ENCODE peak calls at places on chromosomes 12 and 14, in five cellular contexts. One of them, this sample, is unnamed.

GRCh38 chr12:45379261-45379660 is 163.4 kb downstream of the ANO6 start:
- DNase-seq in mammary epithelial cell: peak; percentile 68
- DNase-seq in heart left ventricle: no peak
- DNase-seq in thyroid gland: no peak
- DNase-seq in GM23248: peak; percentile 3
- DNase-seq in this sample: no peak

GRCh38 chr12:131194166-131194565 is 240.5 kb downstream of the ADGRD1 start:
- DNase-seq in mammary epithelial cell: no peak
- DNase-seq in heart left ventricle: no peak
- DNase-seq in thyroid gland: no peak
- DNase-seq in GM23248: no peak
- DNase-seq in this sample: no peak

GRCh38 chr14:22112004-22112403 is 438.4 kb upstream of the OR4E1 start:
- DNase-seq in mammary epithelial cell: no peak
- DNase-seq in heart left ventricle: no peak
- DNase-seq in thyroid gland: no peak
- DNase-seq in GM23248: no peak
- DNase-seq in this sample: no peak

GRCh38 chr14:71855399-71856036 is 76.7 kb upstream of the RGS6 start:
- DNase-seq in mammary epithelial cell: peak; percentile 56
- DNase-seq in heart left ventricle: peak; percentile 79
- DNase-seq in thyroid gland: peak; percentile 68
- DNase-seq in GM23248: peak; percentile 76
- DNase-seq in this sample: peak; percentile 62

GRCh38 chr12:89768586-89769482 is 60.2 kb upstream of the ATP2B1 start:
- DNase-seq in mammary epithelial cell: peak; percentile 99
- DNase-seq in heart left ventricle: no peak
- DNase-seq in thyroid gland: no peak
- DNase-seq in GM23248: peak; percentile 98
- DNase-seq in this sample: no peak

GRCh38 chr12:100345020-100345767 is 11.7 kb upstream of the SLC17A8 start:
- DNase-seq in mammary epithelial cell: no peak
- DNase-seq in heart left ventricle: no peak
- DNase-seq in thyroid gland: no peak
- DNase-seq in GM23248: no peak
- DNase-seq in this sample: no peak

GRCh38 chr14:67999693-68000384 is 180.3 kb downstream of the RAD51B start:
- DNase-seq in mammary epithelial cell: peak; percentile 59
- DNase-seq in heart left ventricle: no peak
- DNase-seq in thyroid gland: no peak
- DNase-seq in GM23248: peak; percentile 79
- DNase-seq in this sample: no peak

GRCh38 chr14:33081259-33081658 is 142.6 kb downstream of the NPAS3 start:
- DNase-seq in mammary epithelial cell: no peak
- DNase-seq in heart left ventricle: no peak
- DNase-seq in thyroid gland: no peak
- DNase-seq in GM23248: no peak
- DNase-seq in this sample: no peak

GRCh38 chr12:119178544-119179334 is at the start of gene HSPB8:
- DNase-seq in mammary epithelial cell: peak; percentile 2
- DNase-seq in heart left ventricle: peak; percentile 93
- DNase-seq in thyroid gland: peak; percentile 96
- DNase-seq in GM23248: peak; percentile 94
- DNase-seq in this sample: peak; percentile 81

GRCh38 chr12:88202500-88202899 is 60.4 kb downstream of the TMTC3 start:
- DNase-seq in mammary epithelial cell: no peak
- DNase-seq in heart left ventricle: no peak
- DNase-seq in thyroid gland: no peak
- DNase-seq in GM23248: peak; percentile 23
- DNase-seq in this sample: no peak

GRCh38 chr12:14654842-14655241 is 41.6 kb downstream of the GUCY2C start:
- DNase-seq in mammary epithelial cell: no peak
- DNase-seq in heart left ventricle: no peak
- DNase-seq in thyroid gland: no peak
- DNase-seq in GM23248: no peak
- DNase-seq in this sample: no peak

GRCh38 chr14:47917344-47917954 is 242.0 kb upstream of the MDGA2 start:
- DNase-seq in mammary epithelial cell: peak; percentile 1
- DNase-seq in heart left ventricle: no peak
- DNase-seq in thyroid gland: peak; percentile 46
- DNase-seq in GM23248: peak; percentile 32
- DNase-seq in this sample: peak; percentile 21

GRCh38 chr14:38187475-38187874 is 20.2 kb upstream of the SSTR1 start:
- DNase-seq in mammary epithelial cell: no peak
- DNase-seq in heart left ventricle: no peak
- DNase-seq in thyroid gland: no peak
- DNase-seq in GM23248: no peak
- DNase-seq in this sample: no peak

GRCh38 chr12:130026608-130027176 is 122.9 kb upstream of the TMEM132D start:
- DNase-seq in mammary epithelial cell: no peak
- DNase-seq in heart left ventricle: no peak
- DNase-seq in thyroid gland: peak; percentile 42
- DNase-seq in GM23248: peak; percentile 32
- DNase-seq in this sample: peak; percentile 51

DNA sequence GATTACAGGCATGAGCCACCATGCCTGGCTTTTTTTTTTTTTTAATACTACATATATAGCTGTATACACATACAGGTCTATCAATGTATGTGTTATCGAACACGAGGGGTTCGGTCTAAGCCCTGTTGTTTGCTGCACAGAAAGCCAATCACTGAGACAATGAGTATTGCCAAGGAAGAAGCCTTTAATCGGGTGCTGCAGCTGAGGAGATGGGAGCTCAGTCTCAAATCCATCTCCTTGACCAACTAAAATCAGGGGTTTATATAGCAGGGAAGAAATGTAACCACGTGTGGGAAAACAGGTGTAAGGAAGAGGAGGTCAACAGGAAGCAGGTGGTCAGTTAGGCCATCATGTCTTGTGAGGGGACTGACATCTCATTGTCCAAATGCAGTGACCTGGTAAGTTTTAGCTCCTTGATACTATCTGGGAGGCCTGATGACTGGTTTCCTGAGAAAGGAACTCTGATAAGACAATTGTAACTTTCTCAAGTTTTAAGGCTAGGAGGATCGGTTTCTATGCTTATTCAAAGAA is 80.9 kb upstream of the MAP1LC3B2 start:
- DNase-seq in mammary epithelial cell: no peak
- DNase-seq in heart left ventricle: no peak
- DNase-seq in thyroid gland: no peak
- DNase-seq in GM23248: no peak
- DNase-seq in this sample: no peak
- H3K4me3 ChIP-seq in mammary epithelial cell: no peak overlapping the region
- H3K4me3 ChIP-seq in heart left ventricle: no peak overlapping the region
- H3K4me3 ChIP-seq in thyroid gland: no peak overlapping the region
- H3K4me3 ChIP-seq in GM23248: no peak overlapping the region
- H3K4me3 ChIP-seq in this sample: no peak overlapping the region

DNA sequence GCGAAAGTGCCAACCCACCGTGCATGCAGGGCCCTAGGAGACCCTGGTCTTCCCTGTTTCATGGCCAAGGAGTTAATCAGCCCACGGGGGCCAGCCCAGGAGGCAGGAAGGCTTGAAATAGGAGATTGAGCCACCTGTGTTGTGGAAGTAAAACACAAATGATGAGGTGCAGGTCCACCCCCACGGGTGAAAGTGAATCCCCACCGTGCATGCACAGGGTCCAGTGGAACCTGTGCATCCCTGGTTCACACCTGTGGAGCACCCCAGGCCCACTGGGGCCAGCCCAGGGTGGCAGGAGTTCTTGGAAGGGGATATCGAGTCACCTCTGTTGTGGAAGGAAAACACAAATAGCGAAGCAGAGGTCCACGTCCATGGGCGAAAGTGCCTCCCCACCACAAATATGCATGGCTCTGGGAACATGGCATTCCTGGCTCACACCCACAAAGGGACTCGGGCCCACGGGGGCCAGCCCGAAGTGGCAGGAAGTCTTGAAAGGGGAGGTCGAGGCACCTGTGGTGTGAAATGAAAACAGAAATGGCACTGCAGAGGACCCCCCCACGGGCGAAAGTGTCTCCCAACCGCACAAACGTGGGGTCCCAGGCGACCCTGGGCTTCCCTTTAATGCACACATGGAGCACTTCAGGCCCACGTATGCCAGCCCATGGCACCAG is 381.5 kb downstream of the ALG10 start:
- DNase-seq in mammary epithelial cell: no peak
- DNase-seq in heart left ventricle: peak; percentile 49
- DNase-seq in thyroid gland: no peak
- DNase-seq in GM23248: no peak
- DNase-seq in this sample: no peak
- H3K9me3 ChIP-seq in mammary epithelial cell: peaks cover 45% of the 10 kb centered on the region
- H3K9me3 ChIP-seq in heart left ventricle: peaks cover 24% of the 10 kb centered on the region
- H3K9me3 ChIP-seq in thyroid gland: no peaks in the 10 kb centered on the region
- H3K9me3 ChIP-seq in GM23248: no peaks in the 10 kb centered on the region
- H3K9me3 ChIP-seq in this sample: no peaks in the 10 kb centered on the region

DNA sequence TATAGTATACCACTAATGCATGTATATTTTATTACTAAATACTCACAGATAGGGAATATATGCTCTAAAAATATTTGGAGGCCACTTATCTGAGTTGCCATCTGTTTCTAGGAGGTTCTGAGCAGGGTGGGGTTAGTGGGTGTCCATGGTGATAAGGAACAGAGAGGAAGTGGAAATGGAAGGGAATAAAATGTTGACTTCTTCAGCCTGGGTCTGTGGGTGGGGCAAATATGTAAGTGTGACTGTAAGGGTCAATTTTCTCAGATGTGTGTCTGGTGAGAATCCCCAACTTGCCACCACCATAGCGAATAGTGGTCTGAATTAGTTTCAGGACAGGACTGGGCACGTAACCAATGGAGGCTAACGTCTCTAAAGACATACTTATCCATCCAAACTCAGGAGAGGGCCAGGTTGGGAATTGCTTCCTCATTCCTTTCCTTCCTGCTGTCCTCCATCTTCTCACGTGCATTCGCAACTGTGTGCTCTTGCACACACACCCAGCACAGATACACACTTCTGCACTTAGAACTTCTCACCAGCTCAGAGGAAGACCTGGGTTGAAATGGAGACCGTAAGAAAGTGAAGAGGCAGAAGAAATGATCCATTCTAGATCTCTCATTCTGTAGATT is 54.2 kb upstream of the GZMB start:
- DNase-seq in mammary epithelial cell: no peak
- DNase-seq in heart left ventricle: no peak
- DNase-seq in thyroid gland: no peak
- DNase-seq in GM23248: no peak
- DNase-seq in this sample: no peak
- H3K4me3 ChIP-seq in mammary epithelial cell: no peak overlapping the region
- H3K4me3 ChIP-seq in heart left ventricle: no peak overlapping the region
- H3K4me3 ChIP-seq in thyroid gland: no peak overlapping the region
- H3K4me3 ChIP-seq in GM23248: no peak overlapping the region
- H3K4me3 ChIP-seq in this sample: no peak overlapping the region

DNA sequence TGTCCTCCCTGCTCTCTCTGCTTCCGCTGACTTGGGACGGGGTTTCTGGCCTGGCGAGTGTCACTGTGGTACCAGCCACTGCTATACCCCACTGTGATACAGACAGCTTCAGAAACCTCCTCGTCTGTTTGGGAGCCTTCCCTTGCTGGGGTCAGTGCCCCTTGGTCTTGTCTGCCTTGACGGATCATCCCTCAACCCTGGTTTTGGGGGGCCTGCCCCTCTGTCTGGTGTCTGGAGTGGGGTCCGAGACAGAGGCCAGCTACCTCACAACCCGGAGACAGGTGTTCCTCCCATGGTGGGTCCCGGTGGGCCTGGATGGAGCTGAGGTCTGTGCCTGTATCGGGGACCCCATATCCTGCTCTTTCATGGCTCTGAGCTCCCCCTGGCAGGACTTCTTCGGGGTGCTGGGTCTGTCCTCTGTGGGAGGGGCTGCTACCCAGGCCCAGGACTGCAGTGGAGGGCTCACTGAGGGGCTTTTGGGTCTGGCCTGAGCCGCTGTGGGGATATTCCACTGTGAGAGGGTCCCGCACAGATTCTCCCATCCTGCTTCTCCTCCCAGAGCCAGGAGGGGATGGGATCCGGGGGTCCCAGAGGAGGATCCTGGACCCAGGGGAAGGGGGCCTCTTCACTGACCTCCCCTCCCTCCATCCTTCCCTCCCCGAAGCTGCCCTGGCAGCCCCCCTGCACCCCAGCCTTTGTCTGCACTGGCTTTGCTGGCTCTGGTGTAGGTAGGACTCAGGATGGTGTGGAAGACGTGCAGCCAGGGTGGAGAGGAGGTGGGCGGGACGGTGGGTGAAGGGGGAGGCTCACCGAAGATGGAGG is 365.5 kb downstream of the TMEM121 start:
- DNase-seq in mammary epithelial cell: no peak
- DNase-seq in heart left ventricle: peak; percentile 37
- DNase-seq in thyroid gland: no peak
- DNase-seq in GM23248: no peak
- DNase-seq in this sample: no peak
- H3K9me3 ChIP-seq in mammary epithelial cell: peaks cover 20% of the 10 kb centered on the region
- H3K9me3 ChIP-seq in heart left ventricle: no peaks in the 10 kb centered on the region
- H3K9me3 ChIP-seq in thyroid gland: no peaks in the 10 kb centered on the region
- H3K9me3 ChIP-seq in GM23248: no peaks in the 10 kb centered on the region
- H3K9me3 ChIP-seq in this sample: no peaks in the 10 kb centered on the region

GRCh38 chr14:100190126-100190525 is 30.7 kb upstream of the DEGS2 start:
- DNase-seq in mammary epithelial cell: peak; percentile 33
- DNase-seq in heart left ventricle: no peak
- DNase-seq in thyroid gland: no peak
- DNase-seq in GM23248: no peak
- DNase-seq in this sample: no peak

GRCh38 chr14:100192672-100193416 is 33.4 kb upstream of the DEGS2 start:
- DNase-seq in mammary epithelial cell: peak; percentile 99
- DNase-seq in heart left ventricle: peak; percentile 100
- DNase-seq in thyroid gland: peak; percentile 100
- DNase-seq in GM23248: peak; percentile 99
- DNase-seq in this sample: peak; percentile 100

GRCh38 chr14:100192250-100192671 is 32.8 kb upstream of the DEGS2 start:
- DNase-seq in mammary epithelial cell: no peak
- DNase-seq in heart left ventricle: no peak
- DNase-seq in thyroid gland: peak; percentile 31
- DNase-seq in GM23248: no peak
- DNase-seq in this sample: peak; percentile 43

GRCh38 chr14:100191584-100192249 is 32.3 kb upstream of the DEGS2 start:
- DNase-seq in mammary epithelial cell: no peak
- DNase-seq in heart left ventricle: no peak
- DNase-seq in thyroid gland: peak; percentile 16
- DNase-seq in GM23248: no peak
- DNase-seq in this sample: no peak

GRCh38 chr14:100193417-100194357 is 34.2 kb upstream of the DEGS2 start:
- DNase-seq in mammary epithelial cell: peak; percentile 9
- DNase-seq in heart left ventricle: no peak
- DNase-seq in thyroid gland: peak; percentile 45
- DNase-seq in GM23248: no peak
- DNase-seq in this sample: peak; percentile 31
- H3K4me3 ChIP-seq in mammary epithelial cell: peak overlapping the region; percentile 35
- H3K4me3 ChIP-seq in heart left ventricle: peak overlapping the region; percentile 16
- H3K4me3 ChIP-seq in thyroid gland: no peak overlapping the region
- H3K4me3 ChIP-seq in GM23248: peak overlapping the region; percentile 53
- H3K4me3 ChIP-seq in this sample: no peak overlapping the region

GRCh38 chr12:126899926-126900792 is 1366.8 kb upstream of the TMEM132C start:
- DNase-seq in mammary epithelial cell: no peak
- DNase-seq in heart left ventricle: no peak
- DNase-seq in thyroid gland: no peak
- DNase-seq in GM23248: no peak
- DNase-seq in this sample: no peak

GRCh38 chr12:126907900-126908764 is 1358.8 kb upstream of the TMEM132C start:
- DNase-seq in mammary epithelial cell: no peak
- DNase-seq in heart left ventricle: no peak
- DNase-seq in thyroid gland: no peak
- DNase-seq in GM23248: no peak
- DNase-seq in this sample: no peak

GRCh38 chr12:126898562-126898961 is 1368.4 kb upstream of the TMEM132C start:
- DNase-seq in mammary epithelial cell: no peak
- DNase-seq in heart left ventricle: no peak
- DNase-seq in thyroid gland: no peak
- DNase-seq in GM23248: no peak
- DNase-seq in this sample: no peak

GRCh38 chr12:126905752-126906151 is 1361.2 kb upstream of the TMEM132C start:
- DNase-seq in mammary epithelial cell: no peak
- DNase-seq in heart left ventricle: no peak
- DNase-seq in thyroid gland: no peak
- DNase-seq in GM23248: no peak
- DNase-seq in this sample: no peak

GRCh38 chr12:126903180-126903876 is 1363.6 kb upstream of the TMEM132C start:
- DNase-seq in mammary epithelial cell: no peak
- DNase-seq in heart left ventricle: no peak
- DNase-seq in thyroid gland: no peak
- DNase-seq in GM23248: no peak
- DNase-seq in this sample: no peak
- H3K9me3 ChIP-seq in mammary epithelial cell: no peaks in the 10 kb centered on the region
- H3K9me3 ChIP-seq in heart left ventricle: no peaks in the 10 kb centered on the region
- H3K9me3 ChIP-seq in thyroid gland: no peaks in the 10 kb centered on the region
- H3K9me3 ChIP-seq in GM23248: no peaks in the 10 kb centered on the region
- H3K9me3 ChIP-seq in this sample: no peaks in the 10 kb centered on the region